ENCODE peak calls at places on chromosomes 13 and 19, in six cellular contexts. One of them, this sample, is unnamed.

GRCh38 chr13:110270507-110270906 is 36.5 kb downstream of the COL4A1 start:
- DNase-seq in stimulated activated CD4-positive, alpha-beta T cell treated with anti-CD3 and anti-CD28 coated beads, Interleukin-2, amount 100 ng/mL, for 4 hours: no peak
- DNase-seq in GM03348: no peak
- DNase-seq in upper lobe of right lung: no peak
- DNase-seq in GM12891: no peak
- DNase-seq in naive B cell: no peak
- DNase-seq in this sample: no peak

GRCh38 chr13:99288069-99288468 is 19.1 kb downstream of the GPR183 start:
- DNase-seq in upper lobe of right lung: no peak
- DNase-seq in stimulated activated CD4-positive, alpha-beta T cell treated with anti-CD3 and anti-CD28 coated beads, Interleukin-2, amount 100 ng/mL, for 4 hours: no peak
- DNase-seq in GM03348: no peak
- DNase-seq in GM12891: peak; percentile 23
- DNase-seq in naive B cell: peak; percentile 47
- DNase-seq in this sample: no peak

GRCh38 chr19:27777726-27778125 is 1435.2 kb downstream of the UQCRFS1 start:
- DNase-seq in GM03348: no peak
- DNase-seq in naive B cell: no peak
- DNase-seq in stimulated activated CD4-positive, alpha-beta T cell treated with anti-CD3 and anti-CD28 coated beads, Interleukin-2, amount 100 ng/mL, for 4 hours: no peak
- DNase-seq in upper lobe of right lung: no peak
- DNase-seq in GM12891: no peak
- DNase-seq in this sample: no peak

GRCh38 chr13:48235100-48235813 is 2.3 kb downstream of the ITM2B start:
- DNase-seq in GM03348: peak; percentile 12
- DNase-seq in GM12891: no peak
- DNase-seq in upper lobe of right lung: no peak
- DNase-seq in naive B cell: no peak
- DNase-seq in stimulated activated CD4-positive, alpha-beta T cell treated with anti-CD3 and anti-CD28 coated beads, Interleukin-2, amount 100 ng/mL, for 4 hours: no peak
- DNase-seq in this sample: no peak

GRCh38 chr19:35986664-35987570 is 8.1 kb upstream of the SDHAF1 start:
- DNase-seq in GM03348: peak; percentile 33
- DNase-seq in naive B cell: peak; percentile 47
- DNase-seq in upper lobe of right lung: no peak
- DNase-seq in GM12891: no peak
- DNase-seq in stimulated activated CD4-positive, alpha-beta T cell treated with anti-CD3 and anti-CD28 coated beads, Interleukin-2, amount 100 ng/mL, for 4 hours: no peak
- DNase-seq in this sample: no peak

GRCh38 chr19:45161715-45162463 is 1.1 kb upstream of the NKPD1 start:
- DNase-seq in GM12891: no peak
- DNase-seq in upper lobe of right lung: no peak
- DNase-seq in naive B cell: no peak
- DNase-seq in GM03348: peak; percentile 67
- DNase-seq in stimulated activated CD4-positive, alpha-beta T cell treated with anti-CD3 and anti-CD28 coated beads, Interleukin-2, amount 100 ng/mL, for 4 hours: no peak
- DNase-seq in this sample: no peak

GRCh38 chr13:80074811-80075210 is 266.1 kb downstream of the SPRY2 start:
- DNase-seq in upper lobe of right lung: no peak
- DNase-seq in naive B cell: no peak
- DNase-seq in stimulated activated CD4-positive, alpha-beta T cell treated with anti-CD3 and anti-CD28 coated beads, Interleukin-2, amount 100 ng/mL, for 4 hours: no peak
- DNase-seq in GM12891: no peak
- DNase-seq in GM03348: no peak
- DNase-seq in this sample: no peak

GRCh38 chr13:111893071-111893606 is 173.8 kb upstream of the SOX1 start:
- DNase-seq in upper lobe of right lung: no peak
- DNase-seq in GM12891: no peak
- DNase-seq in naive B cell: no peak
- DNase-seq in GM03348: no peak
- DNase-seq in stimulated activated CD4-positive, alpha-beta T cell treated with anti-CD3 and anti-CD28 coated beads, Interleukin-2, amount 100 ng/mL, for 4 hours: no peak
- DNase-seq in this sample: no peak

GRCh38 chr13:99746857-99747710 is 224.5 kb downstream of the ZIC5 start:
- DNase-seq in naive B cell: no peak
- DNase-seq in upper lobe of right lung: no peak
- DNase-seq in GM12891: no peak
- DNase-seq in stimulated activated CD4-positive, alpha-beta T cell treated with anti-CD3 and anti-CD28 coated beads, Interleukin-2, amount 100 ng/mL, for 4 hours: no peak
- DNase-seq in GM03348: no peak
- DNase-seq in this sample: no peak

GRCh38 chr13:98214707-98215106 is 37.6 kb upstream of the RNF113B start:
- DNase-seq in GM03348: no peak
- DNase-seq in GM12891: no peak
- DNase-seq in naive B cell: no peak
- DNase-seq in stimulated activated CD4-positive, alpha-beta T cell treated with anti-CD3 and anti-CD28 coated beads, Interleukin-2, amount 100 ng/mL, for 4 hours: no peak
- DNase-seq in upper lobe of right lung: no peak
- DNase-seq in this sample: peak; percentile 50

GRCh38 chr19:36528921-36529518 is 949 bp upstream of the ZNF260 start:
- DNase-seq in naive B cell: no peak
- DNase-seq in GM12891: peak; percentile 22
- DNase-seq in upper lobe of right lung: no peak
- DNase-seq in stimulated activated CD4-positive, alpha-beta T cell treated with anti-CD3 and anti-CD28 coated beads, Interleukin-2, amount 100 ng/mL, for 4 hours: peak; percentile 0
- DNase-seq in GM03348: peak; percentile 25
- DNase-seq in this sample: no peak

GRCh38 chr19:7292950-7293794 is 1.0 kb downstream of the INSR start:
- DNase-seq in GM03348: peak; percentile 40
- DNase-seq in stimulated activated CD4-positive, alpha-beta T cell treated with anti-CD3 and anti-CD28 coated beads, Interleukin-2, amount 100 ng/mL, for 4 hours: no peak
- DNase-seq in upper lobe of right lung: peak; percentile 80
- DNase-seq in naive B cell: peak; percentile 17
- DNase-seq in GM12891: no peak
- DNase-seq in this sample: no peak

GRCh38 chr13:25489238-25489637 is 117.5 kb downstream of the ATP8A2 start:
- DNase-seq in naive B cell: no peak
- DNase-seq in upper lobe of right lung: no peak
- DNase-seq in stimulated activated CD4-positive, alpha-beta T cell treated with anti-CD3 and anti-CD28 coated beads, Interleukin-2, amount 100 ng/mL, for 4 hours: no peak
- DNase-seq in GM03348: no peak
- DNase-seq in GM12891: no peak
- DNase-seq in this sample: no peak

GRCh38 chr19:20038358-20039202 is 725 bp downstream of the ZNF682 start:
- DNase-seq in GM12891: no peak
- DNase-seq in stimulated activated CD4-positive, alpha-beta T cell treated with anti-CD3 and anti-CD28 coated beads, Interleukin-2, amount 100 ng/mL, for 4 hours: peak; percentile 0
- DNase-seq in naive B cell: no peak
- DNase-seq in GM03348: peak; percentile 11
- DNase-seq in upper lobe of right lung: no peak
- DNase-seq in this sample: no peak

GRCh38 chr19:16259385-16260159 is 61.9 kb downstream of the AP1M1 start:
- DNase-seq in upper lobe of right lung: no peak
- DNase-seq in GM12891: no peak
- DNase-seq in naive B cell: peak; percentile 92
- DNase-seq in stimulated activated CD4-positive, alpha-beta T cell treated with anti-CD3 and anti-CD28 coated beads, Interleukin-2, amount 100 ng/mL, for 4 hours: no peak
- DNase-seq in GM03348: no peak
- DNase-seq in this sample: no peak

GRCh38 chr19:41324921-41325639 is 15.1 kb downstream of the CCDC97 start:
- DNase-seq in stimulated activated CD4-positive, alpha-beta T cell treated with anti-CD3 and anti-CD28 coated beads, Interleukin-2, amount 100 ng/mL, for 4 hours: no peak
- DNase-seq in GM03348: peak; percentile 84
- DNase-seq in GM12891: no peak
- DNase-seq in upper lobe of right lung: peak; percentile 78
- DNase-seq in naive B cell: no peak
- DNase-seq in this sample: no peak

GRCh38 chr19:55581145-55581827 is 638 bp upstream of the ZNF579 start:
- DNase-seq in upper lobe of right lung: no peak
- DNase-seq in naive B cell: no peak
- DNase-seq in GM12891: no peak
- DNase-seq in GM03348: no peak
- DNase-seq in stimulated activated CD4-positive, alpha-beta T cell treated with anti-CD3 and anti-CD28 coated beads, Interleukin-2, amount 100 ng/mL, for 4 hours: no peak
- DNase-seq in this sample: no peak

GRCh38 chr19:49696865-49697264 is 5.9 kb downstream of the CPT1C start:
- DNase-seq in GM03348: no peak
- DNase-seq in naive B cell: no peak
- DNase-seq in stimulated activated CD4-positive, alpha-beta T cell treated with anti-CD3 and anti-CD28 coated beads, Interleukin-2, amount 100 ng/mL, for 4 hours: no peak
- DNase-seq in GM12891: no peak
- DNase-seq in upper lobe of right lung: no peak
- DNase-seq in this sample: no peak

GRCh38 chr13:20492641-20493040 is 33.0 kb downstream of the CRYL1 start:
- DNase-seq in GM03348: peak; percentile 12
- DNase-seq in stimulated activated CD4-positive, alpha-beta T cell treated with anti-CD3 and anti-CD28 coated beads, Interleukin-2, amount 100 ng/mL, for 4 hours: peak; percentile 27
- DNase-seq in naive B cell: no peak
- DNase-seq in GM12891: no peak
- DNase-seq in upper lobe of right lung: no peak
- DNase-seq in this sample: no peak

GRCh38 chr13:51249767-51250741 is 27.9 kb downstream of the FAM124A start:
- DNase-seq in GM12891: peak; percentile 34
- DNase-seq in GM03348: no peak
- DNase-seq in naive B cell: no peak
- DNase-seq in stimulated activated CD4-positive, alpha-beta T cell treated with anti-CD3 and anti-CD28 coated beads, Interleukin-2, amount 100 ng/mL, for 4 hours: no peak
- DNase-seq in upper lobe of right lung: no peak
- DNase-seq in this sample: no peak

GRCh38 chr13:110559986-110560385 is 1.5 kb downstream of the RAB20 start:
- DNase-seq in GM12891: no peak
- DNase-seq in GM03348: no peak
- DNase-seq in naive B cell: no peak
- DNase-seq in stimulated activated CD4-positive, alpha-beta T cell treated with anti-CD3 and anti-CD28 coated beads, Interleukin-2, amount 100 ng/mL, for 4 hours: no peak
- DNase-seq in upper lobe of right lung: no peak
- DNase-seq in this sample: no peak